ENCODE peak calls at places on chromosomes 11 and 22, in six cellular contexts. One of them, this sample, is unnamed.

GRCh38 chr11:91869751-91870150 is 354.9 kb upstream of the FAT3 start:
- DNase-seq in HCT116: no peak
- DNase-seq in thoracic aorta: no peak
- DNase-seq in OCI-LY7: no peak
- DNase-seq in esophagus muscularis mucosa: no peak
- DNase-seq in A549: no peak
- DNase-seq in this sample: no peak

GRCh38 chr11:88338223-88338661 is 706 bp upstream of the CTSC start:
- DNase-seq in thoracic aorta: no peak
- DNase-seq in A549: peak; percentile 57
- DNase-seq in esophagus muscularis mucosa: no peak
- DNase-seq in OCI-LY7: peak; percentile 72
- DNase-seq in HCT116: no peak
- DNase-seq in this sample: peak; percentile 70

GRCh38 chr11:10866893-10867331 is 9.1 kb upstream of the ZBED5 start:
- DNase-seq in thoracic aorta: no peak
- DNase-seq in OCI-LY7: no peak
- DNase-seq in HCT116: no peak
- DNase-seq in esophagus muscularis mucosa: no peak
- DNase-seq in A549: no peak
- DNase-seq in this sample: no peak

GRCh38 chr11:102552447-102553200 is 22.1 kb upstream of the MMP7 start:
- DNase-seq in HCT116: peak; percentile 94
- DNase-seq in OCI-LY7: no peak
- DNase-seq in thoracic aorta: no peak
- DNase-seq in A549: peak; percentile 96
- DNase-seq in esophagus muscularis mucosa: no peak
- DNase-seq in this sample: peak; percentile 8

GRCh38 chr11:14022821-14023220 is 60.3 kb downstream of the SPON1 start:
- DNase-seq in HCT116: no peak
- DNase-seq in A549: no peak
- DNase-seq in OCI-LY7: no peak
- DNase-seq in esophagus muscularis mucosa: no peak
- DNase-seq in thoracic aorta: no peak
- DNase-seq in this sample: no peak

GRCh38 chr22:27100789-27101188 is 443.4 kb downstream of the MIAT start:
- DNase-seq in A549: no peak
- DNase-seq in OCI-LY7: no peak
- DNase-seq in esophagus muscularis mucosa: no peak
- DNase-seq in thoracic aorta: no peak
- DNase-seq in HCT116: no peak
- DNase-seq in this sample: no peak

GRCh38 chr11:128726464-128727139 is 32.7 kb downstream of the FLI1 start:
- DNase-seq in esophagus muscularis mucosa: no peak
- DNase-seq in OCI-LY7: peak; percentile 79
- DNase-seq in HCT116: no peak
- DNase-seq in A549: no peak
- DNase-seq in thoracic aorta: no peak
- DNase-seq in this sample: no peak

GRCh38 chr11:32586576-32587190 is 3.1 kb downstream of the EIF3M start:
- DNase-seq in HCT116: peak; percentile 29
- DNase-seq in A549: peak; percentile 66
- DNase-seq in thoracic aorta: no peak
- DNase-seq in OCI-LY7: peak; percentile 31
- DNase-seq in esophagus muscularis mucosa: no peak
- DNase-seq in this sample: peak; percentile 30

GRCh38 chr11:44110231-44110679 is 14.8 kb downstream of the EXT2 start:
- DNase-seq in OCI-LY7: peak; percentile 65
- DNase-seq in HCT116: no peak
- DNase-seq in thoracic aorta: no peak
- DNase-seq in esophagus muscularis mucosa: no peak
- DNase-seq in A549: peak; percentile 49
- DNase-seq in this sample: peak; percentile 54

GRCh38 chr11:36308577-36308976 is 12.5 kb downstream of the PRR5L start:
- DNase-seq in HCT116: no peak
- DNase-seq in thoracic aorta: no peak
- DNase-seq in esophagus muscularis mucosa: peak; percentile 29
- DNase-seq in OCI-LY7: no peak
- DNase-seq in A549: no peak
- DNase-seq in this sample: no peak

GRCh38 chr11:67648140-67648795 is 2.3 kb downstream of the ACY3 start:
- DNase-seq in HCT116: peak; percentile 59
- DNase-seq in thoracic aorta: no peak
- DNase-seq in OCI-LY7: peak; percentile 95
- DNase-seq in A549: peak; percentile 47
- DNase-seq in esophagus muscularis mucosa: no peak
- DNase-seq in this sample: no peak

GRCh38 chr11:8242480-8243280 is 21.0 kb downstream of the LMO1 start:
- DNase-seq in HCT116: no peak
- DNase-seq in A549: no peak
- DNase-seq in OCI-LY7: no peak
- DNase-seq in thoracic aorta: no peak
- DNase-seq in esophagus muscularis mucosa: no peak
- DNase-seq in this sample: no peak

GRCh38 chr11:304915-305833 is 2.4 kb upstream of the IFITM2 start:
- DNase-seq in HCT116: no peak
- DNase-seq in thoracic aorta: no peak
- DNase-seq in A549: peak; percentile 74
- DNase-seq in esophagus muscularis mucosa: no peak
- DNase-seq in OCI-LY7: peak; percentile 80
- DNase-seq in this sample: peak; percentile 74

GRCh38 chr22:19788661-19789225 is 28.2 kb downstream of the TBX1 start:
- DNase-seq in HCT116: no peak
- DNase-seq in A549: no peak
- DNase-seq in esophagus muscularis mucosa: no peak
- DNase-seq in thoracic aorta: no peak
- DNase-seq in OCI-LY7: no peak
- DNase-seq in this sample: no peak

GRCh38 chr11:36333897-36334296 is 37.8 kb downstream of the PRR5L start:
- DNase-seq in A549: peak; percentile 52
- DNase-seq in thoracic aorta: no peak
- DNase-seq in OCI-LY7: peak; percentile 61
- DNase-seq in esophagus muscularis mucosa: peak; percentile 42
- DNase-seq in HCT116: peak; percentile 44
- DNase-seq in this sample: no peak

GRCh38 chr11:36037031-36037430 is 93.2 kb downstream of the LDLRAD3 start:
- DNase-seq in A549: no peak
- DNase-seq in OCI-LY7: no peak
- DNase-seq in thoracic aorta: no peak
- DNase-seq in esophagus muscularis mucosa: no peak
- DNase-seq in HCT116: no peak
- DNase-seq in this sample: no peak

GRCh38 chr11:33207408-33207985 is 46.2 kb upstream of the CSTF3 start:
- DNase-seq in HCT116: no peak
- DNase-seq in OCI-LY7: no peak
- DNase-seq in esophagus muscularis mucosa: no peak
- DNase-seq in thoracic aorta: no peak
- DNase-seq in A549: no peak
- DNase-seq in this sample: no peak

GRCh38 chr22:48089601-48090331 is 1327.3 kb downstream of the TBC1D22A start:
- DNase-seq in thoracic aorta: no peak
- DNase-seq in OCI-LY7: no peak
- DNase-seq in A549: no peak
- DNase-seq in HCT116: no peak
- DNase-seq in esophagus muscularis mucosa: no peak
- DNase-seq in this sample: no peak

GRCh38 chr11:96235725-96236124 is 107.3 kb downstream of the MAML2 start:
- DNase-seq in OCI-LY7: no peak
- DNase-seq in HCT116: no peak
- DNase-seq in esophagus muscularis mucosa: no peak
- DNase-seq in thoracic aorta: no peak
- DNase-seq in A549: no peak
- DNase-seq in this sample: no peak

GRCh38 chr11:123526027-123526805 is 96.1 kb downstream of the GRAMD1B start:
- DNase-seq in esophagus muscularis mucosa: no peak
- DNase-seq in thoracic aorta: no peak
- DNase-seq in A549: no peak
- DNase-seq in OCI-LY7: no peak
- DNase-seq in HCT116: no peak
- DNase-seq in this sample: no peak

GRCh38 chr11:9615031-9615451 is 41.6 kb downstream of the WEE1 start:
- DNase-seq in A549: no peak
- DNase-seq in esophagus muscularis mucosa: no peak
- DNase-seq in thoracic aorta: no peak
- DNase-seq in OCI-LY7: peak; percentile 94
- DNase-seq in HCT116: no peak
- DNase-seq in this sample: no peak

GRCh38 chr11:116984186-116984585 is 114.0 kb downstream of the SIK3 start:
- DNase-seq in OCI-LY7: no peak
- DNase-seq in esophagus muscularis mucosa: no peak
- DNase-seq in HCT116: no peak
- DNase-seq in thoracic aorta: no peak
- DNase-seq in A549: no peak
- DNase-seq in this sample: no peak

GRCh38 chr11:87453531-87454089 is 415.9 kb downstream of the TMEM135 start:
- DNase-seq in A549: no peak
- DNase-seq in esophagus muscularis mucosa: no peak
- DNase-seq in HCT116: no peak
- DNase-seq in thoracic aorta: no peak
- DNase-seq in OCI-LY7: peak; percentile 50
- DNase-seq in this sample: no peak

GRCh38 chr11:65470433-65470832 is 28.4 kb upstream of the MALAT1 start:
- DNase-seq in thoracic aorta: no peak
- DNase-seq in A549: no peak
- DNase-seq in OCI-LY7: no peak
- DNase-seq in esophagus muscularis mucosa: no peak
- DNase-seq in HCT116: no peak
- DNase-seq in this sample: no peak

GRCh38 chr11:65473275-65473860 is 25.5 kb upstream of the MALAT1 start:
- DNase-seq in esophagus muscularis mucosa: no peak
- DNase-seq in OCI-LY7: no peak
- DNase-seq in HCT116: no peak
- DNase-seq in thoracic aorta: no peak
- DNase-seq in A549: no peak
- DNase-seq in this sample: no peak

GRCh38 chr11:65468874-65469333 is 29.9 kb upstream of the MALAT1 start:
- DNase-seq in thoracic aorta: no peak
- DNase-seq in OCI-LY7: peak; percentile 83
- DNase-seq in esophagus muscularis mucosa: no peak
- DNase-seq in A549: peak; percentile 83
- DNase-seq in HCT116: peak; percentile 81
- DNase-seq in this sample: peak; percentile 77

GRCh38 chr11:65476632-65477270 is 22.1 kb upstream of the MALAT1 start:
- DNase-seq in thoracic aorta: no peak
- DNase-seq in esophagus muscularis mucosa: no peak
- DNase-seq in HCT116: no peak
- DNase-seq in OCI-LY7: no peak
- DNase-seq in A549: no peak
- DNase-seq in this sample: peak; percentile 48

DNA sequence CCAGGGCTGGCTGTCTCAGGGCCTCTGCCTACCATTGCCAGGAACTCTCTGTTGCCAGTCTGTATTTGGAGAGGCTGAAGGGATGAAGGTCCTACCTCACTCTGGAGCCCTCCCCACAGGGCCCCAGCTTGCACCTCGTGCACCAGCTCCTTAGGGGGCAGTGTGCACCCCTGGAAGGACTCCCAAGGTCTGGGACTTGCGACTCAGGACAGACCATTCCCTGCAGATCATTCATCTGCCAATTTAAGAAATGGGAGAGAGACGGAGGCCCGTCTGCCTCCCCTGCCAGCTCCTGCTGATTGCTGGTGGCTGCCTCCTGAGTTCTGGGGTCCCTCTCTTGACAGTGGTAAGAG is 27.5 kb upstream of the MALAT1 start:
- DNase-seq in OCI-LY7: peak; percentile 74
- DNase-seq in esophagus muscularis mucosa: no peak
- DNase-seq in thoracic aorta: peak; percentile 56
- DNase-seq in A549: peak; percentile 91
- DNase-seq in HCT116: no peak
- DNase-seq in this sample: no peak
- H3K27ac ChIP-seq in OCI-LY7: peak overlapping the region; percentile 53
- H3K27ac ChIP-seq in esophagus muscularis mucosa: peak overlapping the region; percentile 97
- H3K27ac ChIP-seq in thoracic aorta: peak overlapping the region; percentile 100
- H3K27ac ChIP-seq in A549: peak overlapping the region; percentile 96
- H3K27ac ChIP-seq in HCT116: peak overlapping the region; percentile 97
- H3K27ac ChIP-seq in this sample: peak overlapping the region; percentile 95

GRCh38 chr11:31045335-31045734 is 324.2 kb downstream of the DCDC1 start:
- DNase-seq in thoracic aorta: no peak
- DNase-seq in esophagus muscularis mucosa: no peak
- DNase-seq in HCT116: peak; percentile 10
- DNase-seq in OCI-LY7: no peak
- DNase-seq in A549: peak; percentile 29
- DNase-seq in this sample: no peak
- TF ChIP-seq CTCF in thoracic aorta: no peak
- TF ChIP-seq CTCF in esophagus muscularis mucosa: no peak
- TF ChIP-seq CTCF in HCT116: peak; percentile 58
- TF ChIP-seq CTCF in OCI-LY7: peak; percentile 50
- TF ChIP-seq CTCF in A549: peak; percentile 24
- TF ChIP-seq CTCF in this sample: no peak

DNA sequence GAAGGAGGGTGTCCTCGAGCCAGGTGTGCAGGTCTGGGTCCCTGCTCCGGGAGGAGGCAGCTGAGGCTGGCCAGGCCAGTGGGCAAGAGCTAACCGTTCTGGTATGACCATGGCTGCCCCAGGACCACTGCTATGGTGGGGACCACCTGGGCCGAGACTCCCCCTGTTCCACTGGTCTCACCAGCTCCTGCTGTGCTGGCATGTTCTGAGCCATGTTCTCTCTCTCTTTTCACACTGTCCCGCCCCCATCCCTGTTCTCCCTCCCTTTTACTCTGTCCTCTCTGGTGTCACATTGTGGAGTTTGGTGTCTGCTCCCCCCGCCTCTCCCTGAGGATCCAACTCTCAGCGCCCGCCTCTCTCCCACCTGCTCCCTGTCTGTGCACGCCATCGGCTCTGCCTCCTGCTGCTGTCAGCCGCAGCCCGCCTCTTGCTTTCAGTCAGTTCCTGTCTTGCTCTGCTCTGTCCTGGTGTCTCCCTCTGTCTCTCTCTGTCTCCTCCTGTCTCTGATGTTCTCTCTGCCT is 66.4 kb downstream of the LRRC32 start:
- DNase-seq in A549: no peak
- DNase-seq in HCT116: no peak
- DNase-seq in OCI-LY7: no peak
- DNase-seq in esophagus muscularis mucosa: peak; percentile 79
- DNase-seq in thoracic aorta: no peak
- DNase-seq in this sample: no peak
- H3K27ac ChIP-seq in A549: no peak overlapping the region
- H3K27ac ChIP-seq in HCT116: no peak overlapping the region
- H3K27ac ChIP-seq in OCI-LY7: no peak overlapping the region
- H3K27ac ChIP-seq in esophagus muscularis mucosa: peak overlapping the region; percentile 62
- H3K27ac ChIP-seq in thoracic aorta: no peak overlapping the region
- H3K27ac ChIP-seq in this sample: no peak overlapping the region

GRCh38 chr22:22099833-22100812 is 117.5 kb upstream of the TOP3B start:
- DNase-seq in esophagus muscularis mucosa: peak; percentile 81
- DNase-seq in HCT116: peak; percentile 35
- DNase-seq in OCI-LY7: peak; percentile 71
- DNase-seq in thoracic aorta: no peak
- DNase-seq in A549: no peak
- DNase-seq in this sample: no peak
- TF ChIP-seq CTCF in esophagus muscularis mucosa: no peak
- TF ChIP-seq CTCF in HCT116: peak; percentile 55
- TF ChIP-seq CTCF in OCI-LY7: peak; percentile 86
- TF ChIP-seq CTCF in thoracic aorta: no peak
- TF ChIP-seq CTCF in A549: no peak
- TF ChIP-seq CTCF in this sample: no peak

GRCh38 chr11:34653031-34653430 is 32.1 kb downstream of the EHF start:
- DNase-seq in A549: no peak
- DNase-seq in thoracic aorta: no peak
- DNase-seq in esophagus muscularis mucosa: no peak
- DNase-seq in HCT116: no peak
- DNase-seq in OCI-LY7: no peak
- DNase-seq in this sample: no peak
- H3K27ac ChIP-seq in A549: peak overlapping the region; percentile 94
- H3K27ac ChIP-seq in thoracic aorta: no peak overlapping the region
- H3K27ac ChIP-seq in esophagus muscularis mucosa: no peak overlapping the region
- H3K27ac ChIP-seq in HCT116: peak overlapping the region; percentile 50
- H3K27ac ChIP-seq in OCI-LY7: no peak overlapping the region
- H3K27ac ChIP-seq in this sample: peak overlapping the region; percentile 90

GRCh38 chr11:20671856-20672546 is 2.6 kb downstream of the NELL1 start:
- DNase-seq in thoracic aorta: no peak
- DNase-seq in HCT116: peak; percentile 0
- DNase-seq in A549: peak; percentile 20
- DNase-seq in OCI-LY7: no peak
- DNase-seq in esophagus muscularis mucosa: peak; percentile 37
- DNase-seq in this sample: no peak
- TF ChIP-seq CTCF in thoracic aorta: no peak
- TF ChIP-seq CTCF in HCT116: peak; percentile 35
- TF ChIP-seq CTCF in A549: peak; percentile 48
- TF ChIP-seq CTCF in OCI-LY7: peak; percentile 10
- TF ChIP-seq CTCF in esophagus muscularis mucosa: no peak
- TF ChIP-seq CTCF in this sample: no peak

This sample was measured in RWPE1.